ENCODE peak calls at places on chromosomes 1 and 21, in six cellular contexts. P is CD4-positive, alpha-beta T cell; F is AG04450; M is foreskin fibroblast; K is left lung; S is CD8-positive, alpha-beta T cell. T is an unnamed sample.

GRCh38 chr1:87402192-87403046 is 73.7 kb downstream of the LMO4 start:
- DNase-seq in M (peak), F (peak), K (no peak), P (no peak), S (no peak), T (no peak)

GRCh38 chr1:40782371-40782956 is 1.1 kb upstream of the KCNQ4 start:
- DNase-seq in M (no peak), P (no peak), K (no peak), F (no peak), S (no peak), T (no peak)

GRCh38 chr1:67889940-67890567 is 56.8 kb upstream of the GNG12 start:
- DNase-seq in F (peak), S (no peak), P (no peak), K (peak), M (peak), T (no peak)

GRCh38 chr21:46055863-46056281 is 42.0 kb upstream of the COL6A2 start:
- DNase-seq in S (no peak), K (no peak), P (no peak), M (no peak), F (no peak), T (no peak)

GRCh38 chr1:68384872-68385390 is 64.8 kb downstream of the RPE65 start:
- DNase-seq in K (no peak), F (peak), M (peak), P (no peak), S (no peak), T (no peak)

GRCh38 chr1:91806146-91806545 is 79.8 kb downstream of the TGFBR3 start:
- DNase-seq in S (no peak), F (no peak), K (no peak), M (no peak), P (no peak), T (no peak)

GRCh38 chr1:53689223-53689622 is 49.7 kb downstream of the GLIS1 start:
- DNase-seq in S (no peak), F (no peak), M (no peak), P (no peak), K (no peak), T (no peak)

GRCh38 chr1:221732052-221732451 is 9.8 kb downstream of the DUSP10 start:
- DNase-seq in K (no peak), F (no peak), S (no peak), P (no peak), M (no peak), T (no peak)

GRCh38 chr1:201546093-201546492 is 7.2 kb downstream of the NAV1 start:
- DNase-seq in F (no peak), S (no peak), M (no peak), P (no peak), K (no peak), T (no peak)

GRCh38 chr1:15243275-15244043 is 3.6 kb upstream of the FHAD1 start:
- DNase-seq in F (no peak), M (no peak), S (no peak), K (no peak), P (no peak), T (no peak)

GRCh38 chr21:41627428-41627827 is 119.5 kb upstream of the TMPRSS2 start:
- DNase-seq in S (no peak), M (peak), F (no peak), K (no peak), P (no peak), T (no peak)

GRCh38 chr1:115258302-115258866 is 79.7 kb downstream of the NGF start:
- DNase-seq in M (peak), S (no peak), F (no peak), K (no peak), P (no peak), T (no peak)

GRCh38 chr1:162997499-162998285 is 71.5 kb upstream of the RGS4 start:
- DNase-seq in K (no peak), F (no peak), P (no peak), S (no peak), M (peak), T (no peak)

GRCh38 chr1:33849206-33849605 is 14.7 kb upstream of the HMGB4 start:
- DNase-seq in K (no peak), M (no peak), F (no peak), P (no peak), S (no peak), T (no peak)

GRCh38 chr21:26007911-26008579 is 162.5 kb downstream of the APP start:
- DNase-seq in P (no peak), M (no peak), K (no peak), S (no peak), F (no peak), T (no peak)

GRCh38 chr1:226388131-226388530 is 19.8 kb downstream of the PARP1 start:
- DNase-seq in K (no peak), S (no peak), M (no peak), F (no peak), P (no peak), T (no peak)

GRCh38 chr21:39175665-39176064 is 7.6 kb downstream of the PSMG1 start:
- DNase-seq in P (no peak), M (no peak), K (no peak), S (no peak), F (no peak), T (no peak)

GRCh38 chr1:86169625-86170024 is 13.1 kb upstream of the COL24A1 start:
- DNase-seq in K (no peak), M (no peak), F (no peak), P (no peak), S (no peak), T (no peak)
- TF ChIP-seq CTCF in K (no peak), M (peak), F (peak), P (no peak), S (no peak), T (no peak)

GRCh38 chr1:46554236-46555080 is 3.0 kb upstream of the KNCN start:
- DNase-seq in K (no peak), F (no peak), M (no peak), S (no peak), P (no peak), T (no peak)

GRCh38 chr1:46551597-46552095 is at the start of gene KNCN:
- DNase-seq in K (no peak), M (no peak), P (no peak), F (no peak), S (no peak), T (no peak)

GRCh38 chr1:46552357-46553237 is 1.1 kb upstream of the KNCN start:
- DNase-seq in F (no peak), M (no peak), K (no peak), P (no peak), S (no peak), T (no peak)

GRCh38 chr1:46555081-46555432 is 3.6 kb upstream of the KNCN start:
- DNase-seq in M (no peak), K (no peak), P (no peak), F (no peak), S (no peak), T (no peak)

GRCh38 chr1:46553506-46553905 is 2.1 kb upstream of the KNCN start:
- DNase-seq in M (no peak), S (no peak), K (no peak), P (no peak), F (no peak), T (no peak)
- TF ChIP-seq CTCF in M (no peak), S (no peak), K (no peak), P (no peak), F (no peak), T (no peak)

GRCh38 chr1:3545363-3546047 is 65.8 kb downstream of the MEGF6 start:
- DNase-seq in F (no peak), P (no peak), K (no peak), S (no peak), M (no peak), T (no peak)
- TF ChIP-seq CTCF in F (no peak), P (no peak), K (no peak), S (no peak), M (no peak), T (no peak)

GRCh38 chr1:83816836-83817235 is 182.1 kb downstream of the TTLL7 start:
- DNase-seq in K (no peak), M (no peak), P (no peak), F (no peak), S (no peak), T (no peak)

GRCh38 chr1:83818916-83819315 is 180.0 kb downstream of the TTLL7 start:
- DNase-seq in P (no peak), M (peak), K (peak), S (no peak), F (no peak), T (no peak)

GRCh38 chr1:83813571-83813970 is 185.4 kb downstream of the TTLL7 start:
- DNase-seq in M (no peak), F (no peak), S (no peak), P (no peak), K (no peak), T (no peak)

GRCh38 chr1:83819436-83819835 is 179.5 kb downstream of the TTLL7 start:
- DNase-seq in M (no peak), K (no peak), S (no peak), P (no peak), F (no peak), T (no peak)

GRCh38 chr1:83815348-83815747 is 183.6 kb downstream of the TTLL7 start:
- DNase-seq in K (no peak), P (no peak), M (peak), S (no peak), F (no peak), T (no peak)
- TF ChIP-seq CTCF in K (no peak), P (no peak), M (no peak), S (no peak), F (no peak), T (no peak)

DNA sequence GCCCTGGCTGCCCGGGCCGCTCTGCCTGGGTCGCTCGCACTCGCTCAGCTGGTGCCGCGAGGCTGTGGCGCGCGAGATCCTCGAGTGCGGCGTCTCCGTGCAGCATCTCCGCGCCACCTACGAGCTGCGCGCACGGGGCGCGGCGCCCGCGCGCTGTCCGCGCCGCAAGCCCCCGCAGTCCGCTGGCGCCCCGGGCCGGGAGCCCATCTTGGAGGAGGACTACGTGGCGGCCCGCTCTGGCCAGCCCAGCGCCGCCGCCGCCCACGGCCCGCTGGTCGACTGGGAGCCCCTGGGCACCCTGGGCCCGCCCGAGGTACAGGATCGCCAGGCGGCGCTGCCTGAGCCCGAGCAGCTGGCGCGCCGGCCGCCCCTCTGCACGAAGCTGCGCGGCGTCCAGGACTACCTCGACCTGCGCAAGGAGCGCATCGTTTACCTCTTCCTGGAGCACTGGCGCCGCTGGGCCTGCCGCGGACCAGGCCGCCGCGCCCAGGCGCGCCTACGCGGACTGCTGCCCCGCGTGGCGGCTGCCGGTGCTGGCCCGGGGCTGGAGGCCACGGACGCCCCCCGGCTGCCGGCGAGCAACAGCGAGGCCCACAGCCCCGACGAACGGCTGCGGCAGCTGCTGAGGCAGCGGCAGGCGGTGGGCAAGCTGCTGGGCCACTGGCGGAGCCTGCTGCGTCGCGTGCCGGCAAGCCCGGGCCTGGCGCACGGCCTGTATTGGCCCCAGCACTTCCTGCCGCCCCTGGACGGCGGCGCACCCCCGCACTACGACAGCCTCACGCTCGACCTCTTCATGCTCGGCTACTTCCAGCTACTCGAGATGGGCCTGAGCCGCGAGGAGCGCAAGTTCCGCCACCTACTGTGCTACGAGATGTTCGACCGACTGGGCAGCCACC is 10.9 kb downstream of the TNFRSF25 start:
- DNase-seq in F (no peak), M (no peak), S (peak), K (no peak), P (peak), T (no peak)
- TF ChIP-seq CTCF in F (no peak), M (no peak), S (no peak), K (no peak), P (no peak), T (no peak)

DNA sequence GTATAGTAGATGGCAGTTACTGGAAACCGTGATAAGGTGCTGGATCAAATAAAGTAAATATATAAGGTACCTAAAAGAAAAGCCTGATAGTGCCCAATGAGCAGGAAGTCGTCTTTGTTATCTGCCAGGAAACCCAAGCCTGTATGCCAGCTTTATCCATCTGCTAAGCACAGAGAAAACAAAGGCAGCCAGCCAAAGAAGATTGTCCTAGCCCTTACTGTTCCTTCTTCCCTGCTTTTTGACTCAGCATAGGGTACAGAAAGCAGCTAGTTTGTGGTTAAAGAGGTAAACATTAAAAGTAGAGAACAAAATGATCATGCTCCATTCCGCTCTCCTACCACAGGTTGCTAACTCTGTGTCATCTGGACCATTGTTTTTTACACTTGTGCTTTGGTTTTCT is 10.1 kb downstream of the KRTAP22-2 start:
- DNase-seq in M (no peak), P (no peak), F (no peak), K (no peak), S (no peak), T (no peak)
- TF ChIP-seq CTCF in M (no peak), P (no peak), F (no peak), K (no peak), S (no peak), T (no peak)

DNA sequence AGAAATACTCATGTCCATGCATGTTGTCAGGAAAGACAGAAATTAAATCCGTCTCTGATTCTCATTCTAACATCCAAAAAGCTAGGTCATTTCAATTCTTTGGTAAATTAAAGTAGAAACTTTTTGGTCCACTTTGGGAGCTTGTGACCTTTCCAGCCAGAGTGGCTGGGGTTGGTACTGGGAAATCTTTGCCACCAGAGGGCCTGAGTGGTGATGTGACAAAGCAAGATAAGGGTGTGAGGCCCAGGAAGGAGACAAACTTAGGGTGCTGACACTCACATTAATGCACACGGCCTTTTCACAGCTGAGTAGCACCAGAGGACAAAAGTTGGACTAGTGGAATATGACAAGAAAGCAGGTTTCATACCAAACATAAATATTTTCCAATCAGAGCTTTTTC is 144.3 kb downstream of the DNM3 start:
- DNase-seq in P (no peak), F (no peak), M (no peak), K (no peak), S (no peak), T (no peak)
- TF ChIP-seq CTCF in P (no peak), F (peak), M (peak), K (no peak), S (no peak), T (no peak)